ENCODE peak calls at places on chromosomes 5 and 9, in five cellular contexts. U, T, V, X and G are unnamed samples.

GRCh38 chr5:7904170-7904569 is 35.2 kb downstream of the MTRR start:
- DNase-seq in T (peak; percentile 5), U (no peak), V (no peak), X (no peak), G (no peak)

GRCh38 chr5:167582263-167582662 is 709.2 kb upstream of the WWC1 start:
- DNase-seq in T (no peak), X (no peak), V (no peak), U (no peak), G (no peak)

GRCh38 chr9:3962467-3962866 is 337.4 kb downstream of the GLIS3 start:
- DNase-seq in T (peak; percentile 80), V (no peak), X (no peak), U (no peak), G (no peak)

GRCh38 chr5:62783374-62784057 is 204.9 kb downstream of the LRRC70 start:
- DNase-seq in X (no peak), V (no peak), T (no peak), U (no peak), G (no peak)

GRCh38 chr5:5891350-5891749 is 468.9 kb downstream of the ICE1 start:
- DNase-seq in V (no peak), U (no peak), X (no peak), T (no peak), G (no peak)

GRCh38 chr5:36561596-36561995 is 44.8 kb upstream of the SLC1A3 start:
- DNase-seq in U (no peak), X (no peak), V (no peak), T (no peak), G (no peak)

GRCh38 chr5:141223112-141223783 is at the start of gene PCDHB14:
- DNase-seq in V (peak; percentile 38), U (no peak), X (no peak), T (peak; percentile 45), G (no peak)

GRCh38 chr5:111997308-111998159 is 240.5 kb upstream of the NREP start:
- DNase-seq in X (no peak), T (no peak), U (no peak), V (peak; percentile 13), G (no peak)

GRCh38 chr9:119284118-119284517 is 85.1 kb downstream of the BRINP1 start:
- DNase-seq in X (no peak), V (no peak), T (peak; percentile 6), U (no peak), G (no peak)

GRCh38 chr9:76859860-76860259 is 46.1 kb downstream of the PRUNE2 start:
- DNase-seq in V (no peak), U (no peak), T (no peak), X (no peak), G (no peak)

GRCh38 chr5:111537153-111538024 is 25.1 kb upstream of the STARD4 start:
- DNase-seq in V (no peak), X (no peak), U (no peak), T (no peak), G (no peak)

GRCh38 chr5:32315221-32316014 is 2.7 kb upstream of the MTMR12 start:
- DNase-seq in T (no peak), U (no peak), V (no peak), X (no peak), G (no peak)

GRCh38 chr5:171422902-171423663 is 3.6 kb downstream of the FGF18 start:
- DNase-seq in T (no peak), U (no peak), V (no peak), X (no peak), G (no peak)

GRCh38 chr9:76690575-76691370 is 73.5 kb upstream of the PCA3 start:
- DNase-seq in X (no peak), U (no peak), V (no peak), T (no peak), G (no peak)

GRCh38 chr5:177370488-177371119 is 12.9 kb downstream of the RGS14 start:
- DNase-seq in V (peak; percentile 94), U (no peak), T (peak; percentile 94), X (peak; percentile 90), G (peak; percentile 89)

GRCh38 chr9:70413427-70413797 is 1.0 kb downstream of the KLF9 start:
- DNase-seq in V (no peak), T (no peak), X (peak; percentile 51), U (no peak), G (no peak)

GRCh38 chr5:74679968-74680367 is 5.1 kb upstream of the HEXB start:
- DNase-seq in U (no peak), V (no peak), T (no peak), X (no peak), G (no peak)

GRCh38 chr5:139855946-139856540 is 60.4 kb downstream of the PSD2 start:
- DNase-seq in U (no peak), V (no peak), X (no peak), T (no peak), G (no peak)

GRCh38 chr5:142253938-142254895 is 70.6 kb downstream of the SPRY4 start:
- DNase-seq in X (no peak), V (no peak), T (no peak), U (no peak), G (no peak)

GRCh38 chr5:16557477-16557876 is 59.3 kb downstream of the RETREG1 start:
- DNase-seq in U (no peak), V (no peak), X (no peak), T (no peak), G (no peak)

GRCh38 chr9:22144226-22144625 is 135.1 kb upstream of the CDKN2B start:
- DNase-seq in T (no peak), V (no peak), U (no peak), X (no peak), G (no peak)

GRCh38 chr9:127773981-127774380 is 4.5 kb downstream of the SH2D3C start:
- DNase-seq in X (no peak), U (no peak), T (no peak), V (no peak), G (no peak)

GRCh38 chr5:124572973-124573372 is 173.5 kb downstream of the ZNF608 start:
- DNase-seq in T (no peak), U (no peak), V (no peak), X (no peak), G (no peak)

GRCh38 chr5:82355921-82356454 is 77.8 kb upstream of the RPS23 start:
- DNase-seq in T (no peak), X (no peak), U (no peak), V (no peak), G (no peak)

GRCh38 chr5:142782976-142783539 is 12.9 kb downstream of the ARHGAP26 start:
- DNase-seq in T (no peak), V (no peak), X (no peak), U (no peak), G (peak; percentile 81)

GRCh38 chr5:180380441-180380840 is 27.3 kb upstream of the GFPT2 start:
- DNase-seq in V (no peak), X (no peak), U (no peak), T (no peak), G (no peak)

GRCh38 chr5:107964722-107965121 is 294.0 kb upstream of the EFNA5 start:
- DNase-seq in X (no peak), T (no peak), U (peak; percentile 20), V (no peak), G (no peak)

GRCh38 chr9:121736964-121737462 is 85.6 kb downstream of the DAB2IP start:
- DNase-seq in T (peak; percentile 78), V (no peak), X (peak; percentile 84), U (no peak), G (no peak)
- TF ChIP-seq POLR2A in T (peak; percentile 71), V (no peak), X (no peak), U (no peak), G (no peak)

GRCh38 chr9:137200311-137201204 is at the start of gene TPRN:
- DNase-seq in X (peak; percentile 99), U (peak; percentile 95), V (peak; percentile 96), T (peak; percentile 99), G (peak; percentile 100)

GRCh38 chr9:137201205-137201868 is 796 bp upstream of the TPRN start:
- DNase-seq in V (no peak), X (no peak), U (no peak), T (no peak), G (no peak)

GRCh38 chr9:137199411-137200121 is 975 bp downstream of the TPRN start:
- DNase-seq in V (no peak), T (no peak), U (no peak), X (no peak), G (no peak)

GRCh38 chr9:137198051-137198747 is 2.3 kb downstream of the TPRN start:
- DNase-seq in X (no peak), V (no peak), T (no peak), U (no peak), G (no peak)

GRCh38 chr9:137198748-137199276 is 1.7 kb downstream of the TPRN start:
- DNase-seq in V (no peak), X (no peak), U (no peak), T (no peak), G (no peak)
- H3K27me3 ChIP-seq in V (no peaks in the 10 kb centered on the region), X (no peaks in the 10 kb centered on the region), U (no peaks in the 10 kb centered on the region), T (no peaks in the 10 kb centered on the region), G (no peaks in the 10 kb centered on the region)

GRCh38 chr9:134378901-134379338 is 52.7 kb downstream of the RXRA start:
- DNase-seq in T (no peak), V (peak; percentile 37), U (no peak), X (no peak), G (peak; percentile 83)
- TF ChIP-seq POLR2AphosphoS5 in T (no peak), V (no peak), U (no peak), X (no peak), G (no peak)

GRCh38 chr9:129436751-129437625 is 183.9 kb downstream of the C9orf50 start:
- DNase-seq in T (no peak), X (peak; percentile 65), V (no peak), U (no peak), G (peak; percentile 83)
- TF ChIP-seq POLR2A in T (no peak), X (no peak), V (no peak), U (no peak), G (no peak)

DNA sequence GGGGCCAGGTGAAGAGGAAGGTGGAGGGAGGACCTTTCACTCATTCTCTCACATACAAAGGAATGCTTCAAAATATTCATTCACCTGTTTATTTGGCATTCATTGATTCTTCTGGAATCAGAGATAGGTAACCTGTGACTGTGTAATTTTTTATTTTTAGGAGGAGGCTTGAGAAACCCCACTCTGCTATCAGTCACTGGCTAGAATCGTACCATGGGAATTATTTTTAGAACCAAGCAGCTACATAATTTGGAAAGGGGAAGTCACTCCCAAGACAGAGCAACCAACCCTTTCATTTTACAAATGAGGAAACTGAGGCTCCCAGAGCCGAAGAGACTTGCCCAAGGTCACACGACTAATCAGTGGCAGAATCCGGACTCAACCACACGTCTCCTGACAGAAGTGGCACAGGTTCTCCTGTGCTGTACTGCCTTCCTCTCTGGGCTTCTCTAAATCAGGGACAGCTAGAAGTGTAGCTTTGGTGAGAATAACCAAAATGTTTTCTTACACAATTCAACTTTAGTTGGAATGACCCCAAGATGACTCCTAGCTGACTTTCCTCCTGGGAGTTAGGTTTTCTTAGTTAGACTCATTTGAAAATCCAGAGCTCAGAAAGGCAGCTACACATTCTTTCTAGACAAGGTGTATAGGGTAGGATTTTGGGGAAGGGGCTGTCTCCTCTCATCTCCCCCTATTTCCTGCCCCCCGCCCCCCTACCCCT is 264.3 kb upstream of the PANK3 start:
- DNase-seq in T (no peak), V (no peak), X (no peak), U (no peak), G (no peak)
- H3K27me3 ChIP-seq in T (peaks cover 59% of the 10 kb centered on the region), V (peaks cover 97% of the 10 kb centered on the region), X (peaks cover 70% of the 10 kb centered on the region), U (peaks cover 5% of the 10 kb centered on the region), G (no peaks in the 10 kb centered on the region)